ENCODE peak calls at places on chromosomes 11 and 22, in six cellular contexts. X is CD4-positive, alpha-beta memory T cell; J is Caco-2; Z is CD8-positive, alpha-beta T cell; R is HAP-1; G is body of pancreas. F is an unnamed sample.

GRCh38 chr11:104637652-104638170 is 260.5 kb downstream of the CASP12 start:
- DNase-seq in X (no peak), J (no peak), Z (no peak), R (no peak), G (no peak), F (no peak)

GRCh38 chr11:102678022-102678421 is 27.5 kb downstream of the MMP27 start:
- DNase-seq in X (no peak), J (no peak), Z (no peak), R (no peak), G (no peak), F (no peak)

GRCh38 chr11:12029738-12030363 is 21.4 kb upstream of the DKK3 start:
- DNase-seq in X (no peak), J (no peak), Z (no peak), R (no peak), G (no peak), F (no peak)

GRCh38 chr11:3796796-3797328 is 492 bp downstream of the NUP98 start:
- DNase-seq in X (no peak), J (peak; percentile 71), Z (no peak), R (no peak), G (no peak), F (no peak)

GRCh38 chr11:110984147-110984546 is 261.4 kb upstream of the POU2AF2 start:
- DNase-seq in X (no peak), J (no peak), Z (no peak), R (no peak), G (no peak), F (no peak)

GRCh38 chr11:75328426-75329277 is 22.8 kb downstream of the ARRB1 start:
- DNase-seq in X (peak; percentile 61), J (peak; percentile 91), Z (peak; percentile 49), R (peak; percentile 55), G (peak; percentile 71), F (no peak)

GRCh38 chr11:133934096-133934495 is 22.7 kb downstream of the IGSF9B start:
- DNase-seq in X (no peak), J (no peak), Z (no peak), R (no peak), G (no peak), F (no peak)

GRCh38 chr11:65124480-65125196 is 2.5 kb downstream of the MRPL49 start:
- DNase-seq in X (no peak), J (no peak), Z (no peak), R (no peak), G (no peak), F (no peak)

GRCh38 chr22:21933899-21934298 is 18.7 kb downstream of the PPM1F start:
- DNase-seq in X (no peak), J (no peak), Z (no peak), R (no peak), G (no peak), F (no peak)

GRCh38 chr22:17866127-17866526 is 91.9 kb upstream of the BID start:
- DNase-seq in X (no peak), J (no peak), Z (no peak), R (no peak), G (no peak), F (no peak)

GRCh38 chr11:44366741-44367140 is 56.8 kb upstream of the ALX4 start:
- DNase-seq in X (no peak), J (no peak), Z (no peak), R (no peak), G (no peak), F (no peak)

GRCh38 chr11:86672007-86672621 is at the start of gene ME3:
- DNase-seq in X (peak; percentile 23), J (peak; percentile 87), Z (peak; percentile 2), R (no peak), G (peak; percentile 77), F (peak; percentile 24)

GRCh38 chr22:19105867-19106802 is 16.1 kb downstream of the DGCR2 start:
- DNase-seq in X (peak; percentile 54), J (no peak), Z (peak; percentile 42), R (no peak), G (peak; percentile 35), F (peak; percentile 51)

DNA sequence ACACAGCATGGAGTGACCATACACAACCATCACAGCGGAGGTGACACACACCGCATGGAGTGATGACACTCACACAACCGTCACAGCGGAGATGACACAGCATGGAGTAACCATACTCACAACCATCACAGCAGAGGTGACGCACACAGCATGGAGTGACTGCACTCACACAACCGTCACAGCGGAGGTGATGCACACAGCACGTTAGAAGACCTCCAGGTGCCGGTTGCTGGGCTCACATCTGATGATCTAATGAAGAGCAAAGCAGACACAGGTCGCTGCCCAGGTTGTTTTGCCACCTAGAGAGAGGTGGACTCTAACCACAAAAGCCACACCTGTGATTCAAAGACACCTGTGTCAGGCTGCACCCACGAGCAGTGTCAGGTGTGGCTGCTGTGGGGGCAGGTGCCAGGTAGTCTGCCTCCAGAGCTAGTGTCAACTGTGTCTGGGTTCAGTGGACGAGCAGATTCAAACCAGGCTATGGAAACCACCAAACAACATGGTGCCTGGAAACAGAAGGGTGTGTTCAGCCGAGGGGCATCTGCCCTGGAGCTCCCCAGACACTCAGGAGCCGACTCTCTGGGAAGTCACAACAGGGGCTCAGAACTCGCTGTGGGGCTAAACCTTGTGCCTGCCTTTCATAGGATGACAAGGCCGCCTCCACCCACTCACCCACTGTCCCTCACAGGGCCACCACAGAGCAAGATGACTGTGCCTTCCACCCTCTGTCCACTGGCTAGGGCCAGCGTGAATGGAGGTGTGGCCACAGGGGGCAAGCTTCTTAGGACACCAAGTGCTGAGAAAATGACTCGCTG is 608.2 kb downstream of the TBC1D22A start:
- DNase-seq in X (no peak), J (no peak), Z (no peak), R (no peak), G (peak; percentile 3), F (no peak)
- H3K9me3 ChIP-seq in X (no peaks in the 10 kb centered on the region), J (no peaks in the 10 kb centered on the region), Z (no peaks in the 10 kb centered on the region), R (no peaks in the 10 kb centered on the region), G (no peaks in the 10 kb centered on the region), F (no peaks in the 10 kb centered on the region)

DNA sequence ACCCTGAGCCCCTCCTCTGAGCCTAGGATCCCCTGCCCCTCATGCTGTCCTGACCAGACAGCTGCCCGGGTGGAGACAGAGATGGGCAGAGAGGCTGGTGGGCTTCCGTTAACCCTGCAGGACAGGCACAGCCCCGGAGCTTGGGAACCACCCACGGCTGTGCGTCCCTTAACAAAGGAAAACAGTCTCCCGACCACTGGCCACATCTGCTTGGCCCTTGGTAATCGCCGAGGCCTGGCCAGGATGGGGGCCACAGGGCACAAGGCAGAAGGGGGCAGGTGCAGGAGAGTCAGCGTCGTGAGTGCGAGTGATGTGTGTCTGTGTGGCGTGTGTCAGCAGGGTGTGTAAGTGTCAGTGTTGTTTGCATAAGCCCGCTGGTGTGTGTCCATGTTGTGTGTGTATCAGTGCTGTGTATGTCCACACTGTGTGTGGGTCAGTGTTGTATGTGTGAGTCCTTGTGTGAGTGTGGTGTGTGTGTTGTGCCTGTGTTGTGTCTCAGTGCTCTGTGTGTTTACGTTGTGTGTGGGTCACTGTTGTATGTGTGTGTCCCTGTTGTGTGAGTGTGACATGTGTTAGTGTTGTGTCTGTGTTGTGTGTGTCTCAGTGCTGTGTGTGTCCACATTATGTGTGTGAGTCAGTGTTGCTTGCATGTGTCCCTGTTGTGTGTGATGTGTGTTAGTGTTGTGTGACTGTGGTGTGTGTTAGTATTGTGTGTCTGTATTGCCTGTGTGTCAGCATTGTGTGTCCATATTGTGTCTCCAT is 369.5 kb downstream of the BRD1 start:
- DNase-seq in X (no peak), J (no peak), Z (no peak), R (no peak), G (no peak), F (no peak)
- H3K9me3 ChIP-seq in X (no peaks in the 10 kb centered on the region), J (no peaks in the 10 kb centered on the region), Z (no peaks in the 10 kb centered on the region), R (no peaks in the 10 kb centered on the region), G (no peaks in the 10 kb centered on the region), F (no peaks in the 10 kb centered on the region)

GRCh38 chr22:47564158-47564450 is 801.7 kb downstream of the TBC1D22A start:
- DNase-seq in X (no peak), J (no peak), Z (no peak), R (no peak), G (no peak), F (no peak)
- H3K9me3 ChIP-seq in X (no peaks in the 10 kb centered on the region), J (no peaks in the 10 kb centered on the region), Z (no peaks in the 10 kb centered on the region), R (no peaks in the 10 kb centered on the region), G (no peaks in the 10 kb centered on the region), F (no peaks in the 10 kb centered on the region)

GRCh38 chr11:35730254-35730653 is 67.7 kb downstream of the TRIM44 start:
- DNase-seq in X (no peak), J (no peak), Z (no peak), R (no peak), G (no peak), F (no peak)
- H3K9me3 ChIP-seq in X (no peaks in the 10 kb centered on the region), J (peaks cover 7% of the 10 kb centered on the region), Z (peaks cover 5% of the 10 kb centered on the region), R (no peaks in the 10 kb centered on the region), G (no peaks in the 10 kb centered on the region), F (no peaks in the 10 kb centered on the region)

DNA sequence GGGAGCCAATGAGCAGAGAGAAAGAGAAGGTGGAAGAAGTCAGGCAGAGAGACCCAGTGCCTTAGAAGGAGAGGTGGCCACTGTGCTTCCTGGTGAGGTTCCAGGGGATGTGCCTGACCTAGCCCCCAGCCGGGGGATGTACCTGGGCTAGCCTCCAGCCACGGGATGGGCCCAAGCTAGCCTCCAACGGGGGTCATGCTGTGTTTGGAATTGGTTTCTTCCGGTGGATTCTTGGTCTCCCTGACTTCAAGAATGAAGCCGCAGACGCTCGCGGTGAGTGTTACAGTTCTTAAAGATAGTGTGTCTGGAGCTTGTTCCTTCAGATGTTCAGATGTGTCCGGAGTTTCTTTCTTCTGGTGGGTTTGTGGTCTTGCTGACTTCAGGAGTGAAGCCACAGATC is 6.9 kb upstream of the SMIM38 start:
- DNase-seq in X (no peak), J (peak; percentile 28), Z (no peak), R (no peak), G (no peak), F (no peak)
- H3K9me3 ChIP-seq in X (no peaks in the 10 kb centered on the region), J (peaks cover 41% of the 10 kb centered on the region), Z (peaks cover 5% of the 10 kb centered on the region), R (peaks cover 12% of the 10 kb centered on the region), G (no peaks in the 10 kb centered on the region), F (no peaks in the 10 kb centered on the region)

DNA sequence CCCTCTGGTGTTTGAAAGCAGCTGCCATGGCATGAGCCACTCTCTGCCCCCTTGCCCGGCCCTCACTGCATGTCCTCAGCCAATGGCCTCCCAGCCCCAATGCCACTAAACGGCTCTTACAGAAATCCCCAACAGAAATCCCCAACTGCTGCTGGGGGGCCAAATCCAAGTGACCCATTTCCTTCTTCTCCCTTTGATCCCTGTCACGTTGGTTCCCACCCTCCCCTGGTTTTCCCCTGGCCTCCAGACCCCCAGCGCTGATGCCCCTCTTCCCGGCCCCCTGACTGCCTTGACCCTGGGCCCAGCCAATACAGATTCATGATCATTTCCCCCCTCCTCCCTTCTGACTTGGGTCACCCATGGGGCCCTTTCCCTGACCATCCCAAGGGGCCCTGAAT is 30.9 kb downstream of the IGLL1 start:
- DNase-seq in X (no peak), J (no peak), Z (no peak), R (no peak), G (no peak), F (no peak)
- H3K9me3 ChIP-seq in X (no peaks in the 10 kb centered on the region), J (peaks cover 9% of the 10 kb centered on the region), Z (no peaks in the 10 kb centered on the region), R (peaks cover 8% of the 10 kb centered on the region), G (no peaks in the 10 kb centered on the region), F (no peaks in the 10 kb centered on the region)